ENCODE peak calls at places on chromosome 22, in six cellular contexts. F is foreskin keratinocyte; K is psoas muscle; W is GM23338; X is CD4-positive, CD25-positive, alpha-beta regulatory T cell; E is left ventricle myocardium inferior. S is an unnamed sample.

GRCh38 chr22:27594474-27595134 is 207.0 kb downstream of the MN1 start:
- DNase-seq in F (no peak), K (no peak), W (no peak), X (no peak), E (no peak), S (no peak)

GRCh38 chr22:43449205-43449830 is 37.5 kb downstream of the MPPED1 start:
- DNase-seq in F (no peak), K (no peak), W (peak; percentile 53), X (no peak), E (no peak), S (no peak)

GRCh38 chr22:27748355-27749168 is 53.0 kb downstream of the MN1 start:
- DNase-seq in F (no peak), K (no peak), W (peak; percentile 74), X (no peak), E (no peak), S (peak; percentile 58)

GRCh38 chr22:38314992-38315800 is 2.0 kb downstream of the CSNK1E start:
- DNase-seq in F (no peak), K (no peak), W (no peak), X (no peak), E (no peak), S (peak; percentile 62)

GRCh38 chr22:34722901-34723300 is 343.1 kb upstream of the ISX start:
- DNase-seq in F (no peak), K (no peak), W (no peak), X (no peak), E (no peak), S (no peak)

GRCh38 chr22:28179392-28179791 is 260.3 kb upstream of the PITPNB start:
- DNase-seq in F (no peak), K (no peak), W (no peak), X (no peak), E (no peak), S (no peak)

GRCh38 chr22:41563051-41563711 is 2.4 kb downstream of the CSDC2 start:
- DNase-seq in F (no peak), K (no peak), W (peak; percentile 32), X (no peak), E (no peak), S (peak; percentile 77)

GRCh38 chr22:50542416-50542927 is 3.2 kb upstream of the KLHDC7B start:
- DNase-seq in F (no peak), K (peak; percentile 54), W (no peak), X (no peak), E (no peak), S (no peak)

GRCh38 chr22:30016596-30016995 is 63.7 kb upstream of the HORMAD2 start:
- DNase-seq in F (no peak), K (no peak), W (no peak), X (no peak), E (no peak), S (no peak)

GRCh38 chr22:29202231-29203192 is 3.2 kb upstream of the EMID1 start:
- DNase-seq in F (no peak), K (peak; percentile 76), W (peak; percentile 68), X (no peak), E (peak; percentile 63), S (no peak)

GRCh38 chr22:19882446-19883381 is 28.0 kb upstream of the GNB1L start:
- DNase-seq in F (no peak), K (no peak), W (no peak), X (no peak), E (no peak), S (no peak)

GRCh38 chr22:35838849-35839646 is 121.4 kb downstream of the APOL5 start:
- DNase-seq in F (no peak), K (no peak), W (peak; percentile 70), X (no peak), E (no peak), S (peak; percentile 54)

GRCh38 chr22:48849513-48849912 is 978.2 kb downstream of the BRD1 start:
- DNase-seq in F (no peak), K (no peak), W (no peak), X (no peak), E (no peak), S (no peak)

GRCh38 chr22:20065896-20066616 is 14.0 kb upstream of the DGCR8 start:
- DNase-seq in F (no peak), K (no peak), W (no peak), X (no peak), E (no peak), S (no peak)

GRCh38 chr22:40345271-40345670 is 1.0 kb upstream of the ADSL start:
- DNase-seq in F (peak; percentile 39), K (peak; percentile 63), W (no peak), X (peak; percentile 23), E (no peak), S (no peak)

GRCh38 chr22:40347300-40347699 is 1.0 kb downstream of the ADSL start:
- DNase-seq in F (no peak), K (no peak), W (no peak), X (no peak), E (no peak), S (no peak)

GRCh38 chr22:40346178-40347064 is at the start of gene ADSL:
- DNase-seq in F (peak; percentile 72), K (peak; percentile 95), W (peak; percentile 94), X (peak; percentile 77), E (peak; percentile 91), S (peak; percentile 92)

GRCh38 chr22:40348025-40348658 is 1.8 kb downstream of the ADSL start:
- DNase-seq in F (no peak), K (peak; percentile 71), W (peak; percentile 65), X (peak; percentile 45), E (no peak), S (peak; percentile 42)

GRCh38 chr22:40345801-40346177 is 511 bp upstream of the ADSL start:
- DNase-seq in F (no peak), K (peak; percentile 60), W (no peak), X (peak; percentile 46), E (no peak), S (no peak)
- H3K27ac ChIP-seq in F (peak overlapping the region; percentile 16), K (peak overlapping the region; percentile 97), W (peak overlapping the region; percentile 89), X (peak overlapping the region; percentile 85), E (peak overlapping the region; percentile 95), S (no peak overlapping the region)

DNA sequence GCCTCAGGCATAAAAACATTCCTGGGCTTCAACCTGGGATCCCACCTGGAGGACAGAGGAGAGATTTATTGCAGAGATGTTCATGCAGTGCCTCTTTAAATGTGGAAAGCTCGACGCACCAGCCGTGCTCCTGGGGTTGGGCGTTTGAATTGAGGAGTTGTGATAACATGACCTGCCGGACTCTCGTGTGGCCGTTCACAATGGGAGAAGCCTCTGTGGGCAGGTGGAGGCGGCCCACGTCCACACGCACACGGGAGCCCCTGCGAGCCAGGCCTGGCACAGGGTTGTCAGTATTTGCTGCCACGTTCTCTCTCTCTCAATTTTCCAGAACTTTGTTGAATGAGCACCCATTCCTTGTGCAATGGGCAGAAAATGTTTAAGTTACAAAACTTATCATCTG is 58.3 kb upstream of the PPARA start:
- DNase-seq in F (no peak), K (peak; percentile 41), W (no peak), X (no peak), E (peak; percentile 15), S (no peak)
- H3K27ac ChIP-seq in F (no peak overlapping the region), K (peak overlapping the region; percentile 98), W (no peak overlapping the region), X (no peak overlapping the region), E (peak overlapping the region; percentile 100), S (peak overlapping the region; percentile 94)

GRCh38 chr22:22372063-22372462 is 127.5 kb downstream of the VPREB1 start:
- DNase-seq in F (no peak), K (no peak), W (no peak), X (no peak), E (no peak), S (no peak)

GRCh38 chr22:22374163-22374562 is 129.6 kb downstream of the VPREB1 start:
- DNase-seq in F (no peak), K (no peak), W (no peak), X (no peak), E (no peak), S (no peak)

GRCh38 chr22:22375586-22376351 is 131.2 kb downstream of the VPREB1 start:
- DNase-seq in F (no peak), K (no peak), W (no peak), X (no peak), E (no peak), S (no peak)

GRCh38 chr22:22376352-22376706 is 131.7 kb downstream of the VPREB1 start:
- DNase-seq in F (no peak), K (no peak), W (no peak), X (no peak), E (no peak), S (no peak)

GRCh38 chr22:22374579-22374978 is 130.0 kb downstream of the VPREB1 start:
- DNase-seq in F (no peak), K (no peak), W (no peak), X (no peak), E (no peak), S (no peak)
- H3K27ac ChIP-seq in F (no peak overlapping the region), K (no peak overlapping the region), W (no peak overlapping the region), X (no peak overlapping the region), E (no peak overlapping the region), S (no peak overlapping the region)

DNA sequence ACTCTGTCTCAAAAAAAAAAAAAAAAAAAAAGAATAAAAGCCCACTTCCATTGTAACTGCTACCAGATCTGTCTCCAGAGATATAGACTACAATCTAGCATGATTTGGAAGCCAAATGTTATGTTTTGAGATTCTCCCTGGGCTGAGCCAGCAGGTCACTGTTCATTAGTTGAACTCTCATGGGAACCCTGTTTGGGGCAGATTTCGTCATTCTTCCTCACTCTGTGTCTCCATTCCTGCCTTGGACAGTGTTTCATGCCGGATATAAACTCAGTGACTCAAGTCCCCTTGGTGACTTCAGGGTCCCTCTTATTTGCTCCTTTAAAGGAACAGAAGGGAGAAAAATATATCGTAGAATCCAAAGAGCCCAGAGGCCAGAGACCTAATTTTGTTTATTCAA is 378.1 kb downstream of the LARGE1 start:
- DNase-seq in F (no peak), K (no peak), W (no peak), X (no peak), E (no peak), S (no peak)
- H3K27ac ChIP-seq in F (no peak overlapping the region), K (no peak overlapping the region), W (no peak overlapping the region), X (no peak overlapping the region), E (peak overlapping the region; percentile 70), S (no peak overlapping the region)

S was measured in ovary.